ENCODE peak calls at places on chromosomes 2 and 18, in four cellular contexts. W is trophoblast cell, F is IMR-90, H is mesenchymal stem cell. T is an unnamed sample.

GRCh38 chr2:42117923-42118758 is 51.0 kb upstream of the EML4 start:
- DNase-seq in F (peak), H (peak), W (no peak), T (no peak)

GRCh38 chr2:155519731-155520130 is 812.8 kb downstream of the NR4A2 start:
- DNase-seq in F (no peak), H (no peak), W (no peak), T (no peak)

GRCh38 chr2:219460424-219460926 is 25.8 kb downstream of the SPEG start:
- DNase-seq in W (no peak), H (peak), F (peak), T (peak)

GRCh38 chr2:84165256-84165655 is 293.8 kb downstream of the SUCLG1 start:
- DNase-seq in H (no peak), W (no peak), F (no peak), T (no peak)

GRCh38 chr18:23932385-23933067 is 82.0 kb upstream of the TTC39C start:
- DNase-seq in F (no peak), H (no peak), W (no peak), T (no peak)

GRCh38 chr18:36592282-36592681 is 236.5 kb downstream of the TPGS2 start:
- DNase-seq in W (no peak), H (no peak), F (peak), T (no peak)

GRCh38 chr2:128302744-128303067 is 16.0 kb downstream of the HS6ST1 start:
- DNase-seq in H (no peak), W (no peak), F (no peak), T (no peak)

GRCh38 chr2:126644630-126645191 is 11.2 kb upstream of the GYPC start:
- DNase-seq in F (no peak), W (no peak), H (no peak), T (no peak)

GRCh38 chr2:168740360-168740759 is 62.1 kb upstream of the NOSTRIN start:
- DNase-seq in W (peak), F (peak), H (no peak), T (no peak)

GRCh38 chr18:72233106-72233505 is 311.0 kb downstream of the CBLN2 start:
- DNase-seq in W (no peak), H (no peak), F (no peak), T (peak)

GRCh38 chr18:59388180-59388579 is 29.1 kb upstream of the LMAN1 start:
- DNase-seq in W (no peak), F (no peak), H (peak), T (no peak)

GRCh38 chr2:105488198-105488757 is 89.4 kb upstream of the FHL2 start:
- DNase-seq in H (no peak), W (no peak), F (no peak), T (no peak)

GRCh38 chr2:39119732-39120520 is 925 bp downstream of the SOS1 start:
- DNase-seq in F (peak), W (peak), H (peak), T (peak)

GRCh38 chr2:729363-729762 is 52.2 kb upstream of the TMEM18 start:
- DNase-seq in F (no peak), W (no peak), H (no peak), T (no peak)

DNA sequence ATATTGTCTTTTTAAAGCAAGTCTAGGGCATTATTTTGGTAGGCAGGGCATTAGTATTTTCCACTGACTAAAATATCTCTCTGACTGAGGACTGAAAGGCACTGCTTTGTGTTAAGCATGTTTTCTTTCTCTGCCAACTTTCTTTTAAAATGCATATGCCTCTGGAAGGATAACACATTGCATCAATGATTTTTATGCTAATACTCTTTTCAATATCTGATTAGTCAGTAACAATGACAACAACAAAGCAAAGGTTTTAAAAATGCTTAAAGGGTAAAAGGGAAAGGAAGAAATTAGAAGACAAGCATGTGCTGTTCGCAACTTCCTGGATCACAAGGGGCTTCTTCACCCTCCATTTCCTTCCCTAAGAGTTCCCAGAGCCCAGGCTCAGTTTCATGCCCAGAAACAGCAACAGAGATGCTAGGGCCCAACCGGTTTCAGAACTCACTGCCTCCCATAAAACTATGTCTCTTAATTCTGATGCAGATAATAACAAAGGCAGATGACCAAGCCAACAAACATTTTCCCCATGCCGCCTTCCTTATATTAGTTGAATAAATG is 786.8 kb upstream of the ACVR2A start:
- DNase-seq in H (no peak), F (no peak), W (no peak), T (no peak)
- H3K14ac ChIP-seq in H (no peak), F (no peak), W (no peak), T (no peak)

GRCh38 chr2:17231425-17231965 is 286.7 kb downstream of the RAD51AP2 start:
- DNase-seq in H (no peak), F (no peak), W (no peak), T (no peak)
- H4K8ac ChIP-seq in H (no peak), F (no peak), W (no peak), T (no peak)

GRCh38 chr2:58025150-58025933 is 21.3 kb upstream of the VRK2 start:
- DNase-seq in F (no peak), H (no peak), W (no peak), T (no peak)
- H3K4me3 ChIP-seq in F (no peak), H (no peak), W (no peak), T (no peak)

GRCh38 chr2:130342533-130343275 is at the start of gene IMP4:
- DNase-seq in W (peak), F (peak), H (peak), T (peak)
- H3K14ac ChIP-seq in W (peak), F (peak), H (no peak), T (no peak)